ENCODE peak calls at places on chromosome 6, in six cellular contexts. T, R, F, U, P and M are unnamed samples.

GRCh38 chr6:1143655-1144054 is 168.2 kb upstream of the FOXQ1 start:
- DNase-seq in R (no peak), P (no peak), U (peak), T (peak), F (no peak), M (no peak)

GRCh38 chr6:79672631-79673065 is 41.5 kb downstream of the SH3BGRL2 start:
- DNase-seq in T (peak), P (peak), F (peak), R (no peak), U (peak), M (peak)

GRCh38 chr6:84674395-84674794 is 90.0 kb downstream of the TBX18 start:
- DNase-seq in U (no peak), P (no peak), T (no peak), R (no peak), F (no peak), M (no peak)

GRCh38 chr6:11231564-11232176 is 798 bp downstream of the NEDD9 start:
- DNase-seq in R (no peak), U (peak), P (no peak), T (no peak), F (no peak), M (no peak)

GRCh38 chr6:148324297-148325007 is 18.2 kb upstream of the SASH1 start:
- DNase-seq in F (no peak), P (no peak), R (no peak), T (no peak), U (peak), M (no peak)

GRCh38 chr6:80607814-80608391 is 501.4 kb downstream of the BCKDHB start:
- DNase-seq in P (no peak), T (peak), F (peak), R (no peak), U (peak), M (peak)

GRCh38 chr6:13304580-13305255 is 23.6 kb downstream of the TBC1D7 start:
- DNase-seq in P (peak), R (no peak), T (no peak), U (no peak), F (no peak), M (no peak)

GRCh38 chr6:35969676-35970075 is 48.8 kb upstream of the SRPK1 start:
- DNase-seq in F (no peak), T (no peak), R (no peak), P (no peak), U (peak), M (no peak)

GRCh38 chr6:96563853-96564252 is 925 bp downstream of the FHL5 start:
- DNase-seq in T (no peak), R (no peak), F (no peak), U (no peak), P (no peak), M (no peak)